ENCODE peak calls at places on chromosomes 16 and 17, in five cellular contexts. C, Z, S, U and D are unnamed samples. For H3K9me3, the result is how much of the 10 kb centered on the place peaks cover.

GRCh38 chr17:76994237-76994637 is 126.0 kb downstream of the MGAT5B start:
- DNase-seq in U (no peak), Z (no peak), S (no peak), C (peak), D (no peak)

GRCh38 chr17:18093616-18094408 is 6.1 kb downstream of the DRG2 start:
- DNase-seq in S (no peak), Z (peak), C (peak), U (no peak), D (peak)

GRCh38 chr17:65219124-65219523 is 82.0 kb downstream of the RGS9 start:
- DNase-seq in C (no peak), S (no peak), Z (no peak), U (no peak), D (no peak)

GRCh38 chr17:70871180-70871818 is 702.0 kb downstream of the KCNJ2 start:
- DNase-seq in S (no peak), Z (no peak), U (no peak), C (no peak), D (peak)

GRCh38 chr16:55773859-55774549 is 58.9 kb downstream of the CES1 start:
- DNase-seq in C (no peak), S (no peak), U (no peak), Z (no peak), D (no peak)

GRCh38 chr17:36525888-36526287 is 8.8 kb downstream of the MYO19 start:
- DNase-seq in U (no peak), S (no peak), C (no peak), Z (no peak), D (no peak)

GRCh38 chr17:7380321-7380720 is 568 bp upstream of the TNK1 start:
- DNase-seq in S (peak), C (peak), Z (peak), U (no peak), D (peak)

GRCh38 chr17:77470800-77471733 is 330.3 kb downstream of the SEC14L1 start:
- DNase-seq in S (no peak), Z (no peak), C (peak), U (no peak), D (no peak)

GRCh38 chr17:39777534-39778365 is 40.0 kb downstream of the GRB7 start:
- DNase-seq in Z (no peak), S (no peak), C (no peak), U (peak), D (no peak)

GRCh38 chr17:17021194-17021863 is 20.9 kb upstream of the MPRIP start:
- DNase-seq in Z (no peak), U (no peak), S (peak), C (peak), D (peak)

DNA sequence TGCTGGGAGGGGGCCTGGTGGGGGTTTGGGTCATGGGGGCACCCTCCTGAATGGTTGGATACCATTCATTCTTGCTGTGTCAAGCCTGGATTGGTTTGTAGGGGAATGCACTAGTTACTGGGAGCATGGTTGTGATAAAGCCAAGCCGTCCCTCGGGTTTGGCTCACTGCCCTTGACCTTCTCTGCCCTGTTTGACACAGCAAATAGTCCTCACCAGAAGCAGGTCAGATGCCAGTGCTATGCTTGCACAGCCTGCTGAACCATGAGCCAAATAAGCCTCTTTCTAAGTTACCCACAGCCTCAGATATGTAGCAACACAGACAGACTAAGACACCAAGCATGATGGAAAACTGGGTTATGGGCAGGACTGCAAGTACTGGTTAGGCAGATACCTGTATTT is 14.6 kb downstream of the ZNF778 start:
- DNase-seq in Z (peak), C (no peak), U (no peak), S (no peak), D (no peak)
- H3K9me3 ChIP-seq in Z (under half), C (under half), U (under half), S (under half), D (under half)

DNA sequence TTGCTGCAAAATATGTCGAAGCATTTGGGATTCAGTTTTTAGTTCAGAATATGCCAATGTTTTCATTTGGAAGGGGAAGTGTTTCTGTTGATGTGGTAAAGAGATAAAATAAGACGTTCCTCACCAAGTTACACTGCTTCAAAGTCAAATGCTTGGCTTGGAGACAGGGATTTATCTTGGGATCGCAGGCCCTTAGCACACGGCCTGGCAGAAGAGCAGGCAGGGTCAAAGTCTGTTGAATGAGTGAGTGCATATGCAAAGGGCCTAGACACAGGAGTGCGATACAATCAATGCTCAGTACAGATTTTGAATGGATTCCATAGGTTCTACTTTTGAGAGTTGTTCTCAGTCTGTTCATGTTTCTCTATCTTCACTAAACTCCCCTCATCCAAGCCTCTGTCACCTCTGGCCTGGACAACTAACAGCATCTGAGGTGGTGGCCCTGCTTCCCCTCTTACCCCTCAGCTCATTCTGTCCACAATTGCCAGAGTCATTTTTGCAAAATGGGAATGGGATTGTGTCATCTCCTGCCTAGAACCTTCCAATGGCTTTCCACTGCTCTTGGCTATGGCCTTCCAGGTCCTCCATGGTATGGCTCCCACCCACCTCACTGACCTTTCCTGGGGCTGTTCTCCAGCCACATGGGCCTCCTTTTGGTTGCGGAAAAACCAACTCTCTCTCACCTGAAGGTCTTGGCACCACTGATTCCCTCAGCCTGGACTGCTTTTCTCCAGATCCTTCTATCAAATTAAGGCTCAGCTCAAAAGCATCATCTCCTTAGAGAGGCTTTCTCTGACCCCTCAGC is 3.2 kb downstream of the DEXI start:
- DNase-seq in Z (no peak), S (no peak), C (no peak), U (no peak), D (peak)
- H3K27ac ChIP-seq in Z (peak), S (no peak), C (peak), U (peak), D (peak)

GRCh38 chr17:52505601-52506000 is 347.1 kb upstream of the CA10 start:
- DNase-seq in U (no peak), Z (no peak), C (no peak), S (no peak), D (no peak)
- H3K9me3 ChIP-seq in U (under half), Z (under half), C (under half), S (under half), D (under half)

DNA sequence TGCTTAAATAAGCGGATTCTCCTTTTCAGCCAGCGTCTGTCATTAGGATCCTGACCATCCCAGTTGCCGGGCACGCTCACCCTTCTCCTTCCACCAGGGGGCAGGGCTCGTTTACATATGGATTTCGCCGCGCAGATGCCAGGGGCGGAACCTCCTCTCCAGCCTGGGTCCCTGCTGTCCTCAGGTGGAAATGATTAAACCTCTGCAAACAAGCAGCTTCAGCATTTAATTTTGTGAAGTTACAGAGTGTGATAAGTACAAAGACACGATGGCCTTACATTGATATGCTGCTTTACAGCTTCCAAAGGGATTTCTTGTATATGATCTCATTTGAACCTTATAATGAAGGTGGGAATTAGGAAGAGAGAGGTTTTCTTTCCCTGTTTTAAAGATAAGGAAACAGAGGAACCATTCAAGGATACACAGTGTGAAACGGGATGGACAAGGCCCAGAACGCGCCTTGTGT is 3.9 kb upstream of the KRT28 start:
- DNase-seq in Z (peak), C (peak), U (no peak), S (peak), D (peak)
- H3K27ac ChIP-seq in Z (no peak), C (no peak), U (no peak), S (no peak), D (no peak)

DNA sequence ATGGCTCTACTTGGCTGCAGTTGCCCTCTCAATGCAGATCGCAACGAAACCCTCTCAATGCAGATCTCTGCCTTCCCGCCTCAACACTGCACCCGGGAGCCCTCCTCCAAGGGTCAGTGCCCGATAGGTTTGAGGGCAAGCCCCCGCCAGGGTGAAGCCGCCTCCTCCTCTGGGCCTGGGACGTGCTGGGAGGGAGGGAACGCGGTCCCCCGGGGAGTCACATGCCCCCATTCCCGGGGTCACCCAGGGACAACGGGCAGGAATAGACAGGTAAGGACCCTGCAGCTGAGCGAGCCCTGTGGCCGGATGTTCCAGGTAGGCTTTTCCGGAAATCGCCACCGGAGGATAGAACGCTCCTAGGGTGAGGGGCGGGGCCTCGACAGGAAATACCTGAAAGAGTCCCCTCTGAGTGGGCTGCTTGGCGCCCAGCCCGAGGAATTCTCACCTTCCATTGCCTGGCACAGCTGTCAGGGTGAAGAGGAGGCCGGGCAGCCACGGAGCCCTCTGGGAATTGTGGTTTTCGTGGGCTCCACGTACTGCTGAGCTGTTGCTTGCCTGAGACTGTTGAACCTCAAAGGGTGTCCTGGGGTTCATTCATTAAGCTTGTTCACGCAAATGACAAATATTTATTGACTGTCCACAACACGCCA is 12.8 kb downstream of the ZNF174 start:
- DNase-seq in U (no peak), Z (no peak), C (no peak), S (no peak), D (no peak)
- H3K9me3 ChIP-seq in U (under half), Z (under half), C (under half), S (half or more), D (under half)

GRCh38 chr17:49213803-49214202 is 3.3 kb downstream of the ABI3 start:
- DNase-seq in C (no peak), U (no peak), Z (no peak), S (no peak), D (no peak)

GRCh38 chr17:49214665-49215360 is 4.3 kb downstream of the ABI3 start:
- DNase-seq in S (peak), C (no peak), Z (no peak), U (no peak), D (no peak)

GRCh38 chr17:49213399-49213798 is 2.9 kb downstream of the ABI3 start:
- DNase-seq in S (no peak), C (no peak), Z (no peak), U (no peak), D (no peak)

GRCh38 chr17:49209061-49209571 is 1.3 kb downstream of the GNGT2 start:
- DNase-seq in C (no peak), Z (no peak), U (no peak), S (no peak), D (no peak)

DNA sequence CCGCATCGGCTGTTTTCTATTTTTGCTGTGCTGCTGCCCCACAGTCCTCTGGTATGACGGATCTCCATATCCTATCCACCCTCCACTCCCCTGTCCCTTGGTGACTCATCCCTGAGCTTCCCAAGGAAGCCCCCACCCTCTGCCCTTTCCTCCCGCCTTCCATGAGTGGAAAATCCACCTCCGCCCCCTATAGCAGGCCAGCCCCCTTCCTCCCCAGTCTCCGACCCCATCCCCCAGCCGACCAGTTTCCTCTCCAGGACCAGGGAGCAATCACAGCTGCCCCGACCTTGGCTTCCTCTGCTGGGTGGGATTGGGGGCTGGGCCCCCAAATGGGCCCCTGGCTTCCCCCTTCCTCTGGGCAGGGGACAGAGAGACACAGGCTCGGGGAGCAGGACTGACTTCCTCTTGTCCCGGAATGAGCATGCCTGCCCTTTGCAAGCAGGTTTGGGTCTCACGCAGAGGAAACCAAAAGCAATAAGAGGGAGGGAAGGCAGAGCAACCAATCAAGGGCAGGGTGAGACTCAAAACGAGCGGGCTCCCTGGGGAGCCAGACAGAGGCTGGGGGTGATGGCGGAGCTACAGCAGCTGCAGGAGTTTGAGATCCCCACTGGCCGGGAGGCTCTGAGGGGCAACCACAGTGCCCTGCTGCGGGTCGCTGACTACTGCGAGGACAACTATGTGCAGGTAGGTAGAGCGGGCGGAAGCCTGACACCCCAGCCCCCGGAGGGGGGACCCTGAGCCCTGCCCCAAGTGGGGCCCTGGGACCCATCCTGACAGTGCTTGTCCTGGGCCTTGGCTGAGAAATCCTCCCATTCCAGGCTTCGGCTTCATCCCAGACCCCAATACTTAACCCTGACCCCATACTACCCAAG is at the start of the genes ABI3 and GNGT2:
- DNase-seq in S (peak), C (peak), Z (peak), U (peak), D (peak)
- H3K27ac ChIP-seq in S (peak), C (peak), Z (peak), U (peak), D (peak)

GRCh38 chr16:31916056-31916488 is 42.5 kb downstream of the ZNF267 start:
- DNase-seq in U (no peak), Z (no peak), C (no peak), S (no peak), D (no peak)

GRCh38 chr16:31913668-31914067 is 40.1 kb downstream of the ZNF267 start:
- DNase-seq in C (no peak), U (no peak), S (no peak), Z (no peak), D (no peak)
- H3K9me3 ChIP-seq in C (under half), U (half or more), S (half or more), Z (half or more), D (under half)

DNA sequence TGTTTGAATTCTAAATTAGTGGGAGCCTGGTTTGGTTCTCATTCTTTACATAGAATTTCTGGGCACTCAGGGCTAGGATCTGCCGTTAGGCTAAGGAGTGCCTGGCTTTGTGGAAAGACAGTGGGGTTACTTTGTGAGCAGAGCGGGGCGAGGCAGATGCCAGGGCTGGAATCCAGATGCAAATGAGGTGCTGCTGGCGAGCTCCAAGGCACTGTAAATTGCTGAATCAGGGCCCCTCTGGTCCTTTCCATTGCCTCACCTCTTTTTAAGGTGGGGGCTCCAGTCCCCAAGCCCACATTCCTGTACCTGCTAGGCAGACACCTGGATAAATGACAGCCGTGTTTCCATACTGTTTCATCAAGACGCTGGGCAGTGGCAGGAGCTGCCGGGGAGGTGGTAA is 33.8 kb downstream of the PIPOX start:
- DNase-seq in C (no peak), Z (no peak), U (no peak), S (no peak), D (no peak)
- H3K27ac ChIP-seq in C (no peak), Z (no peak), U (no peak), S (no peak), D (no peak)

DNA sequence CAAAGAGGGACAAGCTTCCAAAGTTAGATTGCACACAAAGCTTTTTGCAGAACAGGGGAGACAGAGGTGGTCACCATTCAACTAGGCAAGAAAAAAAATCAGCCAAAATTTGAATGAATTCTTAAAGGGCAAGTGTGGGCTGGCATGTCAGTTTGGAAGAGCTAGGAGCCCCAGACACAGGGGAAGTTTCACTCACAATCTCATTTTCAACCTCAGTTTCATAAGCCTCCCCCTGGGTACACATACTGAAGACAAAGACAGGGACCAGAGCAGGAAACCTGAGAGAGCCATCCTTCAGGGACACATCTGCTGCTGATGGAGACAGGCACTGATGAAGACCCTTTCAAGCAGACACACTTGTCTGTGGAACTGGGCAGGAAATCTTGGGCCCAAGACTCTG is 106.3 kb upstream of the PSMD7 start:
- DNase-seq in Z (no peak), S (no peak), U (no peak), C (no peak), D (no peak)
- H3K9me3 ChIP-seq in Z (under half), S (under half), U (under half), C (under half), D (under half)